ENCODE peak calls at places on chromosome 3, in nine cellular contexts. One of them, this sample, is unnamed.

GRCh38 chr3:70028311-70028710 is 28.8 kb downstream of the SAMMSON start:
- DNase-seq in T-helper 17 cell: no peak
- DNase-seq in HFF-Myc: no peak
- DNase-seq in stimulated activated CD4-positive, alpha-beta T cell treated with anti-CD3 and anti-CD28 coated beads, Interleukin-1b, Interleukin-23, amount 100 ng/mL, for 48 hours: no peak
- DNase-seq in B cell: no peak
- DNase-seq in iPS DF 6.9: no peak
- DNase-seq in activated T-helper 2 cell treated with anti-CD3 and anti-CD28 coated beads, Interferon-gamma antibody, Interleukin-2, Interleukin-4, amounts not matched to agents 10 μg/mL and 5 μg/mL and 100 μg/mL, durations not matched to agents 14 hours and 24 hours and 36 hours: no peak
- DNase-seq in activated naive CD4-positive, alpha-beta T cell: no peak
- DNase-seq in choroid plexus epithelial cell: no peak
- DNase-seq in this sample: no peak

GRCh38 chr3:179663093-179663492 is 10.3 kb downstream of the USP13 start:
- DNase-seq in T-helper 17 cell: no peak
- DNase-seq in HFF-Myc: no peak
- DNase-seq in stimulated activated CD4-positive, alpha-beta T cell treated with anti-CD3 and anti-CD28 coated beads, Interleukin-1b, Interleukin-23, amount 100 ng/mL, for 48 hours: no peak
- DNase-seq in B cell: no peak
- DNase-seq in iPS DF 6.9: no peak
- DNase-seq in activated T-helper 2 cell treated with anti-CD3 and anti-CD28 coated beads, Interferon-gamma antibody, Interleukin-2, Interleukin-4, amounts not matched to agents 10 μg/mL and 5 μg/mL and 100 μg/mL, durations not matched to agents 14 hours and 24 hours and 36 hours: no peak
- DNase-seq in activated naive CD4-positive, alpha-beta T cell: no peak
- DNase-seq in choroid plexus epithelial cell: no peak
- DNase-seq in this sample: no peak

GRCh38 chr3:177201707-177202397 is 4.6 kb upstream of the TBL1XR1 start:
- DNase-seq in T-helper 17 cell: no peak
- DNase-seq in HFF-Myc: no peak
- DNase-seq in stimulated activated CD4-positive, alpha-beta T cell treated with anti-CD3 and anti-CD28 coated beads, Interleukin-1b, Interleukin-23, amount 100 ng/mL, for 48 hours: peak
- DNase-seq in B cell: peak
- DNase-seq in iPS DF 6.9: no peak
- DNase-seq in activated T-helper 2 cell treated with anti-CD3 and anti-CD28 coated beads, Interferon-gamma antibody, Interleukin-2, Interleukin-4, amounts not matched to agents 10 μg/mL and 5 μg/mL and 100 μg/mL, durations not matched to agents 14 hours and 24 hours and 36 hours: peak
- DNase-seq in activated naive CD4-positive, alpha-beta T cell: no peak
- DNase-seq in choroid plexus epithelial cell: peak
- DNase-seq in this sample: no peak

GRCh38 chr3:94032187-94032586 is 3.8 kb upstream of the STX19 start:
- DNase-seq in T-helper 17 cell: no peak
- DNase-seq in HFF-Myc: no peak
- DNase-seq in stimulated activated CD4-positive, alpha-beta T cell treated with anti-CD3 and anti-CD28 coated beads, Interleukin-1b, Interleukin-23, amount 100 ng/mL, for 48 hours: no peak
- DNase-seq in B cell: no peak
- DNase-seq in iPS DF 6.9: no peak
- DNase-seq in activated T-helper 2 cell treated with anti-CD3 and anti-CD28 coated beads, Interferon-gamma antibody, Interleukin-2, Interleukin-4, amounts not matched to agents 10 μg/mL and 5 μg/mL and 100 μg/mL, durations not matched to agents 14 hours and 24 hours and 36 hours: no peak
- DNase-seq in activated naive CD4-positive, alpha-beta T cell: no peak
- DNase-seq in choroid plexus epithelial cell: peak
- DNase-seq in this sample: no peak

GRCh38 chr3:184562875-184563568 is 1.4 kb downstream of the EPHB3 start:
- DNase-seq in T-helper 17 cell: no peak
- DNase-seq in HFF-Myc: no peak
- DNase-seq in stimulated activated CD4-positive, alpha-beta T cell treated with anti-CD3 and anti-CD28 coated beads, Interleukin-1b, Interleukin-23, amount 100 ng/mL, for 48 hours: no peak
- DNase-seq in B cell: no peak
- DNase-seq in iPS DF 6.9: no peak
- DNase-seq in activated T-helper 2 cell treated with anti-CD3 and anti-CD28 coated beads, Interferon-gamma antibody, Interleukin-2, Interleukin-4, amounts not matched to agents 10 μg/mL and 5 μg/mL and 100 μg/mL, durations not matched to agents 14 hours and 24 hours and 36 hours: no peak
- DNase-seq in activated naive CD4-positive, alpha-beta T cell: no peak
- DNase-seq in choroid plexus epithelial cell: no peak
- DNase-seq in this sample: peak

GRCh38 chr3:150408232-150409124 is at the start of gene TSC22D2:
- DNase-seq in T-helper 17 cell: peak
- DNase-seq in HFF-Myc: peak
- DNase-seq in stimulated activated CD4-positive, alpha-beta T cell treated with anti-CD3 and anti-CD28 coated beads, Interleukin-1b, Interleukin-23, amount 100 ng/mL, for 48 hours: peak
- DNase-seq in B cell: peak
- DNase-seq in iPS DF 6.9: peak
- DNase-seq in activated T-helper 2 cell treated with anti-CD3 and anti-CD28 coated beads, Interferon-gamma antibody, Interleukin-2, Interleukin-4, amounts not matched to agents 10 μg/mL and 5 μg/mL and 100 μg/mL, durations not matched to agents 14 hours and 24 hours and 36 hours: peak
- DNase-seq in activated naive CD4-positive, alpha-beta T cell: peak
- DNase-seq in choroid plexus epithelial cell: peak
- DNase-seq in this sample: peak

GRCh38 chr3:189460511-189460910 is 170.7 kb upstream of the TP63 start:
- DNase-seq in T-helper 17 cell: no peak
- DNase-seq in HFF-Myc: no peak
- DNase-seq in stimulated activated CD4-positive, alpha-beta T cell treated with anti-CD3 and anti-CD28 coated beads, Interleukin-1b, Interleukin-23, amount 100 ng/mL, for 48 hours: no peak
- DNase-seq in B cell: no peak
- DNase-seq in iPS DF 6.9: no peak
- DNase-seq in activated T-helper 2 cell treated with anti-CD3 and anti-CD28 coated beads, Interferon-gamma antibody, Interleukin-2, Interleukin-4, amounts not matched to agents 10 μg/mL and 5 μg/mL and 100 μg/mL, durations not matched to agents 14 hours and 24 hours and 36 hours: no peak
- DNase-seq in activated naive CD4-positive, alpha-beta T cell: no peak
- DNase-seq in choroid plexus epithelial cell: no peak
- DNase-seq in this sample: no peak

GRCh38 chr3:174855002-174855401 is 4.1 kb upstream of the NAALADL2 start:
- DNase-seq in T-helper 17 cell: no peak
- DNase-seq in HFF-Myc: no peak
- DNase-seq in stimulated activated CD4-positive, alpha-beta T cell treated with anti-CD3 and anti-CD28 coated beads, Interleukin-1b, Interleukin-23, amount 100 ng/mL, for 48 hours: no peak
- DNase-seq in B cell: no peak
- DNase-seq in iPS DF 6.9: no peak
- DNase-seq in activated T-helper 2 cell treated with anti-CD3 and anti-CD28 coated beads, Interferon-gamma antibody, Interleukin-2, Interleukin-4, amounts not matched to agents 10 μg/mL and 5 μg/mL and 100 μg/mL, durations not matched to agents 14 hours and 24 hours and 36 hours: no peak
- DNase-seq in activated naive CD4-positive, alpha-beta T cell: no peak
- DNase-seq in choroid plexus epithelial cell: no peak
- DNase-seq in this sample: no peak

GRCh38 chr3:14296352-14296751 is 106.1 kb upstream of the SLC6A6 start:
- DNase-seq in T-helper 17 cell: no peak
- DNase-seq in HFF-Myc: no peak
- DNase-seq in stimulated activated CD4-positive, alpha-beta T cell treated with anti-CD3 and anti-CD28 coated beads, Interleukin-1b, Interleukin-23, amount 100 ng/mL, for 48 hours: no peak
- DNase-seq in B cell: no peak
- DNase-seq in iPS DF 6.9: no peak
- DNase-seq in activated T-helper 2 cell treated with anti-CD3 and anti-CD28 coated beads, Interferon-gamma antibody, Interleukin-2, Interleukin-4, amounts not matched to agents 10 μg/mL and 5 μg/mL and 100 μg/mL, durations not matched to agents 14 hours and 24 hours and 36 hours: no peak
- DNase-seq in activated naive CD4-positive, alpha-beta T cell: no peak
- DNase-seq in choroid plexus epithelial cell: no peak
- DNase-seq in this sample: no peak

GRCh38 chr3:113783980-113784379 is 37.1 kb downstream of the ATP6V1A start:
- DNase-seq in T-helper 17 cell: no peak
- DNase-seq in HFF-Myc: no peak
- DNase-seq in stimulated activated CD4-positive, alpha-beta T cell treated with anti-CD3 and anti-CD28 coated beads, Interleukin-1b, Interleukin-23, amount 100 ng/mL, for 48 hours: no peak
- DNase-seq in B cell: no peak
- DNase-seq in iPS DF 6.9: no peak
- DNase-seq in activated T-helper 2 cell treated with anti-CD3 and anti-CD28 coated beads, Interferon-gamma antibody, Interleukin-2, Interleukin-4, amounts not matched to agents 10 μg/mL and 5 μg/mL and 100 μg/mL, durations not matched to agents 14 hours and 24 hours and 36 hours: no peak
- DNase-seq in activated naive CD4-positive, alpha-beta T cell: no peak
- DNase-seq in choroid plexus epithelial cell: peak
- DNase-seq in this sample: no peak

This sample was measured in upper lobe of left lung.